ENCODE peak calls at places on chromosomes 6 and 20, in eight cellular contexts. M is brain microvascular endothelial cell; V is pancreas; T is heart right ventricle; G is CD8-positive, alpha-beta T cell; Q is psoas muscle; F is fibroblast of lung; D is ovary. I is an unnamed sample.

GRCh38 chr20:60507087-60507684 is 549.0 kb downstream of the CDH26 start:
- DNase-seq in F (no peak), Q (no peak), G (no peak), D (no peak), V (no peak), T (no peak), M (no peak), I (no peak)

GRCh38 chr20:59806578-59806975 is 126.9 kb downstream of the SYCP2 start:
- DNase-seq in G (no peak), Q (no peak), T (no peak), M (no peak), F (no peak), V (no peak), D (no peak), I (no peak)

GRCh38 chr20:2260250-2260649 is 35.6 kb upstream of the TGM3 start:
- DNase-seq in T (no peak), Q (no peak), M (no peak), F (no peak), G (no peak), V (no peak), D (no peak), I (no peak)

GRCh38 chr6:13355043-13355945 is 27.0 kb upstream of the TBC1D7 start:
- DNase-seq in M (peak), V (no peak), D (no peak), T (no peak), Q (no peak), G (no peak), F (peak), I (no peak)

GRCh38 chr6:169700296-169700695 is 1.5 kb downstream of the WDR27 start:
- DNase-seq in F (peak), T (no peak), V (no peak), D (no peak), Q (no peak), G (no peak), M (no peak), I (no peak)

GRCh38 chr6:15368186-15368585 is 122.3 kb downstream of the JARID2 start:
- DNase-seq in D (no peak), Q (no peak), F (no peak), M (no peak), G (no peak), V (no peak), T (no peak), I (no peak)

GRCh38 chr20:44858959-44859358 is 26.5 kb upstream of the YWHAB start:
- DNase-seq in M (no peak), F (no peak), D (no peak), Q (no peak), V (no peak), G (no peak), T (no peak), I (no peak)

GRCh38 chr20:56249244-56249955 is 868 bp downstream of the MC3R start:
- DNase-seq in G (no peak), T (no peak), Q (peak), D (no peak), M (no peak), V (peak), F (no peak), I (no peak)

GRCh38 chr6:32815996-32816395 is 806 bp downstream of the HLA-DOB start:
- DNase-seq in F (no peak), D (no peak), V (no peak), T (no peak), Q (no peak), M (no peak), G (no peak), I (no peak)

GRCh38 chr20:33450867-33451266 is 7.3 kb upstream of the SNTA1 start:
- DNase-seq in M (peak), D (no peak), F (peak), V (no peak), T (no peak), G (no peak), Q (no peak), I (no peak)

GRCh38 chr20:35145141-35145564 is 2.0 kb downstream of the EDEM2 start:
- DNase-seq in F (peak), V (no peak), Q (no peak), G (no peak), T (no peak), D (no peak), M (peak), I (no peak)
- TF ChIP-seq CTCF in F (peak), V (peak), Q (peak), G (peak), T (peak), D (peak), M (peak), I (peak)

DNA sequence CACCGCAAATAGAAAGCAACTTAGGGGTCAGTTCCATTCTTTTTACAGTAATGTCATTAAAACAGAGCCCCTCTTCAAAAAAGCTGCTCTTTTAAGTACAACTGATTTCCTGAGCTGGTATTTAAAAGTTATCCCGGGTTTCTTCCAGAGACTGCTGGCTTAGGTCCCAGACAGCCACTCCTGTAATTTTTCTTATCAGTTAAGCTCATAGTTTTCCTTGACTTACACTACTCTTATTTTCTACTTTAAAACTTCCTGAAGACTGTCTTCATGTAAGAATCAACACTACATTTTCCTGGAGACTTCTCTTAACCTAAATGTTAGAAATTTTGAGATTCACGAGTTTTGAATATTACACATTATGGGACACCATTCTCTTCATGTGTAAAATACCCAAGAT is 48.2 kb downstream of the MAP3K7 start:
- DNase-seq in G (no peak), T (no peak), V (no peak), F (peak), Q (no peak), M (peak), D (no peak), I (no peak)
- H3K27ac ChIP-seq in G (no peak), T (no peak), V (no peak), F (no peak), Q (no peak), M (no peak), D (no peak), I (no peak)

GRCh38 chr6:79750806-79751205 is 119.7 kb downstream of the SH3BGRL2 start:
- DNase-seq in T (no peak), D (no peak), G (no peak), V (no peak), Q (no peak), F (no peak), M (peak), I (no peak)
- H3K4me3 ChIP-seq in T (no peak), D (no peak), G (no peak), V (no peak), Q (no peak), F (no peak), M (no peak), I (no peak)

GRCh38 chr6:107604549-107604948 is 114.6 kb downstream of the SOBP start:
- DNase-seq in T (no peak), F (no peak), D (no peak), M (no peak), V (no peak), G (no peak), Q (no peak), I (no peak)
- TF ChIP-seq CTCF in T (no peak), F (no peak), D (no peak), M (no peak), V (no peak), G (no peak), Q (no peak), I (no peak)

GRCh38 chr6:31055401-31055800 is 45.1 kb downstream of the MUC22 start:
- DNase-seq in M (no peak), F (peak), V (no peak), Q (no peak), G (no peak), D (no peak), T (no peak), I (no peak)

GRCh38 chr6:31053873-31054272 is 43.6 kb downstream of the MUC22 start:
- DNase-seq in D (no peak), T (peak), Q (no peak), M (no peak), G (no peak), F (no peak), V (no peak), I (no peak)

GRCh38 chr6:31060162-31060561 is 49.9 kb downstream of the MUC22 start:
- DNase-seq in D (no peak), T (no peak), G (no peak), V (no peak), F (no peak), M (no peak), Q (no peak), I (no peak)

GRCh38 chr6:31058128-31058894 is 48.0 kb downstream of the MUC22 start:
- DNase-seq in G (no peak), Q (no peak), D (no peak), M (peak), F (peak), T (no peak), V (no peak), I (no peak)

DNA sequence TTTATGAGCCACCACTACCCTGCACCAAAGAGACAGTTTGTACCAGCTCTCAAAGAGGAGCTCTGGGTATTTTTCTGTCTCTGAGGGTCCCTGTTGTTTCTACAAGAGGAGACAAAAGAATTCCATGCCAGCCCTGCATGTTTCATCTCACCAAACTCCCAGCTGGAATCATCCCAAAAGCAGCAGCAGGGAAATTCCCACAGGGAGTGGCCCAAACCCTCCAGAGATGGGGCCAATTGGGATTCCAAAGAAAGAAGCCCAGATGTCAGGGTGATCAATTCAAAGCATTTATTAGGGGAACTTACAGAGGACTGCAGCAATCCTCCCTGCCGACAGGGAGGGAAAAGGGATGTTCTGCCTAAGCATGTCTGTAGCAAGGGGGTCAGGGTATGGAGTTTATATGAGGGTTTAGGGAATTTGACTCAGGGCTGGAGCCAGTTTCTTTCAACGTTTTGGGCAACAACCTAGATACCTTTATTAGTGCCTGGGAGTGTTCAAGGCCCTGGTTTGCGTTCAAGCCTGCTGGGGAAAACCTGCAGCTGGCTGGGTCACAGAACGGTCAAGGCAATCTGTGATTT is 47.2 kb downstream of the MUC22 start:
- DNase-seq in Q (no peak), F (peak), M (no peak), T (no peak), G (no peak), D (no peak), V (no peak), I (no peak)
- H3K27ac ChIP-seq in Q (no peak), F (peak), M (no peak), T (no peak), G (no peak), D (no peak), V (no peak), I (peak)

GRCh38 chr6:111973897-111974639 is 79.8 kb upstream of the CCN6 start:
- DNase-seq in T (no peak), V (no peak), D (no peak), Q (no peak), G (no peak), M (peak), F (peak), I (no peak)

GRCh38 chr6:111972714-111973678 is 80.9 kb upstream of the CCN6 start:
- DNase-seq in G (peak), V (no peak), T (no peak), Q (peak), F (peak), D (peak), M (peak), I (no peak)

GRCh38 chr6:111978826-111979225 is 75.1 kb upstream of the CCN6 start:
- DNase-seq in Q (no peak), G (no peak), M (no peak), T (no peak), F (peak), D (no peak), V (no peak), I (no peak)

GRCh38 chr6:111975501-111975900 is 78.4 kb upstream of the CCN6 start:
- DNase-seq in F (no peak), V (no peak), D (no peak), T (no peak), G (no peak), M (no peak), Q (no peak), I (no peak)

DNA sequence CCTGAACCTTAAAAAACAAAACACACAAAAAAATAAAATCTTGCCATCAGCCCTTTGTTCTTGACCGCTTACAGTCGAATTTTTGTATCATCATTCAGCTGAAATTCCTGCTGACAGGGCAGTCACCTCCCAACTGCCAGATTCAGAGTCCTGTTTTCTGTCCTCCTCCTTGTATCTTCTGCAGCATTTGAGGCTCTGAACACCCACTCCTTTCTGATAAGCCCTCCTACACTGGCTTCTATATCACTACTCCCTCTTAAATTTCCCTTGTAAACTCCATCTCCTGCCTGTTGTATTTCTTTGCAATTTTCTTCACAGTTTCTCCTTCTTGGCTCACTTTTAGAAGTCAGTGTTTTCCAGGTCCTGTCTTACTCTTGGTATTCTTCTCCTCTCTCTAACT is 77.7 kb upstream of the CCN6 start:
- DNase-seq in T (no peak), F (no peak), M (no peak), G (no peak), D (no peak), Q (no peak), V (no peak), I (no peak)
- H3K4me3 ChIP-seq in T (no peak), F (no peak), M (no peak), G (no peak), D (no peak), Q (no peak), V (no peak), I (no peak)

GRCh38 chr6:30913721-30914075 is 340 bp upstream of the VARS2 start:
- DNase-seq in G (no peak), T (no peak), Q (no peak), M (no peak), F (no peak), D (no peak), V (no peak), I (no peak)

GRCh38 chr6:30915591-30915946 is 1.5 kb downstream of the VARS2 start:
- DNase-seq in F (peak), Q (no peak), G (no peak), M (peak), D (peak), T (no peak), V (no peak), I (no peak)

GRCh38 chr6:30912746-30913520 is 1.1 kb upstream of the VARS2 start:
- DNase-seq in M (no peak), T (no peak), D (no peak), Q (no peak), V (no peak), G (no peak), F (no peak), I (no peak)

GRCh38 chr6:30914854-30915590 is 984 bp downstream of the VARS2 start:
- DNase-seq in T (no peak), V (no peak), D (peak), F (no peak), G (no peak), Q (no peak), M (no peak), I (no peak)

DNA sequence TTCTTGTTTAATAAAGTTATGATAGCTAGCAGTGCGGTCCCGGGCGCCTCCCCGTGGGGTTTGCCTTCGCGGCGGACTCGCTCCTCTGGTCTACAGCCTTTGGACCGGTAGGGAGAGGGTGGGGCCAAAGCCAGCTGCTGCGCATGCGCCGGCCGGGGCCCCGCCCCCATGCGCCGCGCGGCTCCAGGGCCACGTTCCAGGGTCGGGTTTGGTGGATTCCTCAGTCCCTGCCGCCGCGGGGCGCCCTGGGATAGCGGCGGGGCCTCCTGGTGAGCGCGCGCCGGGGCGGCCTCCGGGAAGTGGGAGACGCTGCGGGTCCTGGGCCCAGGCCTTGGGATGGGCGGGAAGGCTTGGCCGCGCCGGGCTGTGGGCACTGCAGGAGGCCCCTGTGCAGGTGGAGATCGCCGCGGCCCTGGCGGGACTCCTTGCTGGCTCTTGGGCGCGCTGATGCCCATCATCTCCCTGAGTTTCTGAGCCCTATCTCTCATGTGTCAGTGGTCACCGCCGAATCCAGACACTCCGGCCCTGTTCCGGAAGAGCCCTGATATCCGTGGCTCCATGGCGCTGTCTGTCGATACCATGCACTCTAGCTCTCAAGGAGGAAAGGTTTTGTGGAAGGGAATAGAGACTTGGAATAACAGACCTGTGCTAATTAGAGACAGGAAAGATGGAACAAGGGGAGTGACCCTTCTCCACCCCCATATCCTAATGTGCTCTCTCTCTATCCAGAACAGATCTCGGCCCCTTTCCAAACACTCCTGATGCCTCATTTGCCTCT is at the start of gene VARS2:
- DNase-seq in M (peak), F (peak), D (peak), V (peak), G (peak), Q (peak), T (peak), I (peak)
- TF ChIP-seq CTCF in M (peak), F (peak), D (peak), V (no peak), G (no peak), Q (peak), T (peak), I (peak)

I was measured in dorsolateral prefrontal cortex.